ENCODE peak calls at places on chromosomes 3 and 15, in nine cellular contexts. R is H9; N is testis; U is dermis microvascular lymphatic vessel endothelial cell; Q is activated CD4-positive, alpha-beta T cell treated with anti-CD3 and anti-CD28 coated beads, Interleukin-2, amount 50 U/mL, for 24 hours; X is tibial nerve; I is NCI-H2029; K is natural killer cell; P is A673. S is an unnamed sample.

GRCh38 chr3:124831631-124832184 is 55.5 kb downstream of the ITGB5 start:
- DNase-seq in R (no peak), N (no peak), U (no peak), Q (no peak), X (no peak), I (no peak), K (no peak), P (no peak), S (no peak)

GRCh38 chr3:150747909-150748568 is 14.9 kb downstream of the SIAH2 start:
- DNase-seq in R (no peak), N (peak), U (no peak), Q (no peak), X (no peak), I (peak), K (no peak), P (no peak), S (no peak)

GRCh38 chr3:72161870-72162617 is 377.1 kb upstream of the PROK2 start:
- DNase-seq in R (no peak), N (no peak), U (peak), Q (no peak), X (no peak), I (peak), K (no peak), P (no peak), S (peak)

GRCh38 chr3:98602078-98602678 is 8.8 kb upstream of the CPOX start:
- DNase-seq in R (peak), N (peak), U (peak), Q (peak), X (no peak), I (no peak), K (no peak), P (peak), S (peak)

GRCh38 chr3:53815651-53816050 is 30.6 kb downstream of the CHDH start:
- DNase-seq in R (no peak), N (peak), U (no peak), Q (no peak), X (no peak), I (no peak), K (no peak), P (no peak), S (no peak)

GRCh38 chr3:133437391-133438093 is 37.7 kb downstream of the BFSP2 start:
- DNase-seq in R (no peak), N (no peak), U (peak), Q (no peak), X (no peak), I (no peak), K (no peak), P (peak), S (peak)

GRCh38 chr3:46603461-46604062 is 8.8 kb upstream of the FAM240A start:
- DNase-seq in R (no peak), N (no peak), U (no peak), Q (no peak), X (no peak), I (no peak), K (no peak), P (no peak), S (no peak)

GRCh38 chr3:124532071-124532470 is 198.2 kb upstream of the UMPS start:
- DNase-seq in R (no peak), N (no peak), U (no peak), Q (no peak), X (no peak), I (no peak), K (no peak), P (no peak), S (no peak)

GRCh38 chr3:119891944-119892721 is 110.2 kb downstream of the NR1I2 start:
- DNase-seq in R (peak), N (peak), U (peak), Q (peak), X (no peak), I (peak), K (peak), P (peak), S (peak)

GRCh38 chr15:51322622-51323296 is 15.6 kb downstream of the CYP19A1 start:
- DNase-seq in R (no peak), N (no peak), U (no peak), Q (no peak), X (peak), I (no peak), K (no peak), P (no peak), S (peak)

GRCh38 chr15:68433551-68433950 is 1.6 kb upstream of the ITGA11 start:
- DNase-seq in R (no peak), N (no peak), U (no peak), Q (no peak), X (no peak), I (no peak), K (no peak), P (no peak), S (no peak)

GRCh38 chr15:62110000-62110851 is 43.4 kb downstream of the C2CD4A start:
- DNase-seq in R (no peak), N (no peak), U (peak), Q (peak), X (no peak), I (no peak), K (no peak), P (peak), S (no peak)

GRCh38 chr3:47583320-47584075 is 4.8 kb upstream of the CSPG5 start:
- DNase-seq in R (peak), N (no peak), U (no peak), Q (no peak), X (no peak), I (no peak), K (no peak), P (no peak), S (no peak)

GRCh38 chr3:107574650-107575049 is 51.9 kb downstream of the BBX start:
- DNase-seq in R (no peak), N (no peak), U (peak), Q (no peak), X (no peak), I (peak), K (no peak), P (peak), S (peak)

GRCh38 chr15:82647045-82647834 is at the start of gene CPEB1:
- DNase-seq in R (peak), N (peak), U (peak), Q (peak), X (no peak), I (no peak), K (no peak), P (peak), S (peak)

GRCh38 chr15:43095708-43096347 is 10.0 kb downstream of the UBR1 start:
- DNase-seq in R (no peak), N (no peak), U (no peak), Q (no peak), X (no peak), I (no peak), K (no peak), P (no peak), S (no peak)

GRCh38 chr3:39166134-39166710 is 12.8 kb upstream of the CSRNP1 start:
- DNase-seq in R (no peak), N (no peak), U (peak), Q (no peak), X (no peak), I (peak), K (no peak), P (peak), S (no peak)

GRCh38 chr3:196951371-196951770 is 9.0 kb upstream of the NCBP2 start:
- DNase-seq in R (no peak), N (no peak), U (no peak), Q (no peak), X (no peak), I (no peak), K (no peak), P (no peak), S (no peak)

S was measured in thyroid gland.